ENCODE peak calls at places on chromosomes 13 and 19, in eight cellular contexts. N is suprapubic skin, X is tibial artery, F is neuronal stem cell, T is brain microvascular endothelial cell, M is heart left ventricle, W is A673, R is psoas muscle. Z is an unnamed sample.

GRCh38 chr13:77565635-77566034 is 30.1 kb downstream of the SCEL start:
- DNase-seq in N (no peak), X (no peak), F (peak; percentile 3), T (peak; percentile 25), M (no peak), W (peak; percentile 79), R (no peak), Z (no peak)

GRCh38 chr13:40502236-40502635 is 164.2 kb downstream of the FOXO1 start:
- DNase-seq in N (no peak), X (no peak), F (no peak), T (no peak), M (no peak), W (no peak), R (no peak), Z (no peak)

GRCh38 chr19:46821512-46822359 is 28.9 kb downstream of the AP2S1 start:
- DNase-seq in N (no peak), X (no peak), F (no peak), T (no peak), M (no peak), W (no peak), R (no peak), Z (peak; percentile 58)

GRCh38 chr19:29505034-29505824 is 20.6 kb upstream of the VSTM2B start:
- DNase-seq in N (no peak), X (no peak), F (peak; percentile 53), T (no peak), M (no peak), W (no peak), R (no peak), Z (no peak)

GRCh38 chr19:6678690-6679109 is 8.7 kb upstream of the TNFSF14 start:
- DNase-seq in N (no peak), X (no peak), F (no peak), T (peak; percentile 20), M (no peak), W (no peak), R (no peak), Z (no peak)

GRCh38 chr13:26605845-26606244 is 48.4 kb downstream of the WASF3 start:
- DNase-seq in N (no peak), X (no peak), F (no peak), T (no peak), M (no peak), W (peak; percentile 47), R (no peak), Z (peak; percentile 83)

GRCh38 chr19:18861917-18862316 is 30.2 kb downstream of the UPF1 start:
- DNase-seq in N (no peak), X (no peak), F (no peak), T (no peak), M (no peak), W (no peak), R (peak; percentile 6), Z (no peak)

GRCh38 chr19:18846862-18847515 is 15.2 kb downstream of the UPF1 start:
- DNase-seq in N (peak; percentile 90), X (peak; percentile 82), F (peak; percentile 69), T (peak; percentile 54), M (peak; percentile 75), W (peak; percentile 82), R (peak; percentile 83), Z (peak; percentile 93)

GRCh38 chr19:46639356-46640061 is 3.5 kb upstream of the GNG8 start:
- DNase-seq in N (no peak), X (peak; percentile 52), F (no peak), T (no peak), M (peak; percentile 66), W (peak; percentile 53), R (peak; percentile 66), Z (no peak)

GRCh38 chr13:42110410-42111155 is 62.1 kb downstream of the DGKH start:
- DNase-seq in N (no peak), X (no peak), F (peak; percentile 59), T (peak; percentile 64), M (no peak), W (peak; percentile 80), R (no peak), Z (no peak)

GRCh38 chr13:102033719-102034446 is 368.0 kb downstream of the FGF14 start:
- DNase-seq in N (no peak), X (no peak), F (peak; percentile 14), T (no peak), M (no peak), W (peak; percentile 32), R (no peak), Z (no peak)

GRCh38 chr13:85806553-85807175 is 7.4 kb upstream of the SLITRK6 start:
- DNase-seq in N (no peak), X (no peak), F (peak; percentile 24), T (no peak), M (no peak), W (peak; percentile 74), R (no peak), Z (no peak)

GRCh38 chr13:29937836-29938235 is 87.4 kb upstream of the UBL3 start:
- DNase-seq in N (no peak), X (no peak), F (no peak), T (no peak), M (no peak), W (no peak), R (no peak), Z (no peak)

GRCh38 chr13:50085063-50085462 is 69.8 kb downstream of the KCNRG start:
- DNase-seq in N (no peak), X (no peak), F (peak; percentile 32), T (no peak), M (no peak), W (peak; percentile 73), R (no peak), Z (no peak)

GRCh38 chr13:97873398-97873797 is 80.1 kb upstream of the IPO5 start:
- DNase-seq in N (no peak), X (no peak), F (no peak), T (no peak), M (no peak), W (no peak), R (no peak), Z (no peak)

GRCh38 chr19:28794301-28794700 is 418.6 kb downstream of the UQCRFS1 start:
- DNase-seq in N (no peak), X (no peak), F (no peak), T (no peak), M (no peak), W (no peak), R (no peak), Z (no peak)

GRCh38 chr19:15251749-15252397 is 19.6 kb upstream of the EPHX3 start:
- DNase-seq in N (peak; percentile 89), X (peak; percentile 90), F (peak; percentile 54), T (peak; percentile 92), M (peak; percentile 86), W (peak; percentile 79), R (peak; percentile 88), Z (peak; percentile 93)
- H3K4me3 ChIP-seq in N (no peak overlapping the region), X (peak overlapping the region; percentile 46), F (no peak overlapping the region), T (peak overlapping the region; percentile 38), M (peak overlapping the region; percentile 44), W (no peak overlapping the region), R (peak overlapping the region; percentile 36), Z (no peak overlapping the region)

GRCh38 chr19:23310729-23311211 is 60.6 kb upstream of the ZNF724 start:
- DNase-seq in N (no peak), X (no peak), F (no peak), T (no peak), M (no peak), W (no peak), R (no peak), Z (no peak)
- H3K27ac ChIP-seq in N (no peak overlapping the region), X (no peak overlapping the region), F (no peak overlapping the region), T (no peak overlapping the region), M (no peak overlapping the region), W (no peak overlapping the region), R (no peak overlapping the region), Z (no peak overlapping the region)

GRCh38 chr13:44305845-44306244 is 67.8 kb upstream of the SERP2 start:
- DNase-seq in N (no peak), X (no peak), F (peak; percentile 6), T (no peak), M (no peak), W (no peak), R (no peak), Z (peak; percentile 54)

GRCh38 chr13:44306401-44307192 is 67.0 kb upstream of the SERP2 start:
- DNase-seq in N (no peak), X (peak; percentile 28), F (peak; percentile 17), T (peak; percentile 97), M (peak; percentile 86), W (peak; percentile 45), R (peak; percentile 45), Z (peak; percentile 70)

GRCh38 chr13:44307844-44308243 is 65.8 kb upstream of the SERP2 start:
- DNase-seq in N (no peak), X (no peak), F (no peak), T (no peak), M (no peak), W (no peak), R (no peak), Z (no peak)

GRCh38 chr13:44308352-44308751 is 65.3 kb upstream of the SERP2 start:
- DNase-seq in N (no peak), X (no peak), F (no peak), T (no peak), M (no peak), W (no peak), R (no peak), Z (no peak)

DNA sequence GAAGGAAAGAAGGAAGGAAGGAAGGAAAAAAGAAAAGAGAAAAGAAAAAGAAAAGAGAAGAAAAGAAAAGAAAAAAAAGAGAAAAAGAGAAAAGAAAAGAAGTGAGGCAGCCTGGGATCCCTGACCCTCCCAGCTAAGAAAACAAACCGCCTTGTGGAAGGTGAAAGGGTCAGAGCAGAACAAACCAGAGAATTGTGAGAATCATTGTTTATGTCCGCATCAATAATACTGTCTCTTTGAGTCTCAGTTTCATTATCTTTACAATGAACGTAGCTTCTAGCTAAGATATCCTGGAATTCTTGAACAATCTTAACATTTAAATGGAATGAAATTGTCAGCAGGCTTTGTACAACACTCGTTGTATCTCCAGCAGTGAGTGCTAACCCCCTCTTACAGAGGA is 66.4 kb upstream of the SERP2 start:
- DNase-seq in N (no peak), X (no peak), F (no peak), T (no peak), M (no peak), W (no peak), R (no peak), Z (no peak)
- H3K36me3 ChIP-seq in N (no peaks in the 10 kb centered on the region), X (no peaks in the 10 kb centered on the region), F (no peaks in the 10 kb centered on the region), T (no peaks in the 10 kb centered on the region), M (no peaks in the 10 kb centered on the region), W (no peaks in the 10 kb centered on the region), R (no peaks in the 10 kb centered on the region), Z (no peaks in the 10 kb centered on the region)

DNA sequence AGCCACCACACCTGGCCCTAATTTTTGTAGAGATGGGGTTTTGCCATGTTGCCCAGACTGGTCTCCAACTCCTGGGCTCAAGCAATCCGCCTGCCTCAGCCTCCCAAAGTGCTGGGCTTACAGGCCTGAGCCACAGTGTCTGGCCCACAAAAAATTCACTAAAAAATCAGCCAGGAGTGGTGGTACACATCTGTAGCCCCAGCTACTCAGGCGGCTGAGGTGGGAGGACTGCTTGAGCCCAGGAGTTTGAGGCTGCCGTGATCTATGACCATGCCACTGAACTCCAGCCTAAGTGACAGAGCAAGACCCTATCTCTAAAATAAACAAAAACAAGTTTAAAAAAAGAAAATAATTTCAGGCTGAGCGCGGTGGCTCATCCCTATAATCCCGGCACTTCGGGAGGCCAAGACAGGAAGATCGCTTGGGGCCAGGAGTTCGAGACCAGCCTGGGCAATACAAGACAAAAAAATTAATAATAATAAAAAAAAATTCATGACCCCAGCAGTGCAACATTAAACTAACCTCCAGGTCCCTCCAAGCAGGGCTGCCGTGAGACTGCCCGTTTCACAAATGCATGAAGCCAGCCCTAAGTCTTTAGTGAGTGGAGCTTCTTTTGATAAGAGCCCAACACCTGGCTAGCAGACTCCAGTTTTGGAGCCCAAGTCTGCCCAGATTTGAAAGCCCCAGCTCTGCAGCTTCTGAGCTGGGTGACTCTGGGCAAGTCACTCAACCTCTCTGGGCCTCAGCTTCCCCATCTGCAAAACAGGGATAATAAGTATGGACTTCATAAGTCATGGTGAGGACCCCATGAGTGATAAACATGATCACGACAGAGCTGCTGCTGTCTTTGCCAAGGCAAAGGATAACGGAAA is 38.6 kb upstream of the NANOS3 start:
- DNase-seq in N (no peak), X (no peak), F (no peak), T (no peak), M (no peak), W (no peak), R (no peak), Z (no peak)
- H3K4me3 ChIP-seq in N (peak overlapping the region; percentile 98), X (peak overlapping the region; percentile 97), F (no peak overlapping the region), T (peak overlapping the region; percentile 80), M (peak overlapping the region; percentile 81), W (peak overlapping the region; percentile 81), R (peak overlapping the region; percentile 99), Z (no peak overlapping the region)

Z was measured in endodermal cell.